ENCODE peak calls at places on chromosomes 6 and 20, in four cellular contexts. S is stomach; M is stimulated activated CD4-positive, alpha-beta T cell treated with anti-CD3 and anti-CD28 coated beads, Interleukin-12 subunit alpha, Interleukin-12 subunit beta, amount 100 ng/mL, for 24 hours; F is heart right ventricle. Q is an unnamed sample.

GRCh38 chr6:159595173-159595572 is 97.9 kb downstream of the SOD2 start:
- DNase-seq in S (no peak), M (no peak), F (no peak), Q (no peak)

GRCh38 chr6:13694562-13694961 is 17.1 kb downstream of the RANBP9 start:
- DNase-seq in S (no peak), M (no peak), F (no peak), Q (no peak)

GRCh38 chr6:30092852-30093543 is 17.4 kb upstream of the RNF39 start:
- DNase-seq in S (no peak), M (no peak), F (no peak), Q (no peak)

GRCh38 chr6:117674503-117674902 is 766 bp upstream of the NUS1 start:
- DNase-seq in S (no peak), M (no peak), F (no peak), Q (no peak)

GRCh38 chr20:17558154-17558940 is 11.5 kb upstream of the DSTN start:
- DNase-seq in S (peak), M (no peak), F (peak), Q (no peak)

GRCh38 chr6:123415844-123416468 is 220.8 kb downstream of the TRDN start:
- DNase-seq in S (peak), M (no peak), F (peak), Q (no peak)

GRCh38 chr6:147141690-147142308 is 62.4 kb upstream of the STXBP5 start:
- DNase-seq in S (no peak), M (no peak), F (no peak), Q (no peak)

GRCh38 chr6:96816182-96816888 is 20.9 kb downstream of the GPR63 start:
- DNase-seq in S (no peak), M (no peak), F (no peak), Q (no peak)

GRCh38 chr20:62928246-62928939 is 2.1 kb upstream of the DIDO1 start:
- DNase-seq in S (no peak), M (no peak), F (no peak), Q (no peak)

GRCh38 chr6:106702451-106703110 is 73.2 kb downstream of the QRSL1 start:
- DNase-seq in S (peak), M (no peak), F (no peak), Q (no peak)

GRCh38 chr20:31698803-31699718 is 23.6 kb downstream of the BCL2L1 start:
- DNase-seq in S (peak), M (no peak), F (peak), Q (no peak)

GRCh38 chr20:22288957-22289356 is 295.4 kb downstream of the FOXA2 start:
- DNase-seq in S (no peak), M (no peak), F (no peak), Q (no peak)

GRCh38 chr20:20491110-20491783 is 123.3 kb downstream of the INSM1 start:
- DNase-seq in S (no peak), M (no peak), F (no peak), Q (no peak)